ENCODE peak calls at places on chromosomes 6 and 20, in six cellular contexts. One of them, this sample, is unnamed.
A peak's percentile ranks its signal among the peaks of the same experiment; 100 is the strongest.

GRCh38 chr20:57456116-57456515 is 64.9 kb downstream of the RBM38 start:
- DNase-seq in Panc1: no peak
- DNase-seq in brain microvascular endothelial cell: no peak
- DNase-seq in omental fat pad: no peak
- DNase-seq in natural killer cell: no peak
- DNase-seq in lung: no peak
- DNase-seq in this sample: no peak

GRCh38 chr6:20811112-20811746 is 277.0 kb downstream of the CDKAL1 start:
- DNase-seq in Panc1: peak; percentile 72
- DNase-seq in brain microvascular endothelial cell: peak; percentile 99
- DNase-seq in omental fat pad: no peak
- DNase-seq in natural killer cell: no peak
- DNase-seq in lung: no peak
- DNase-seq in this sample: no peak

GRCh38 chr6:105192707-105193465 is 13.1 kb upstream of the POPDC3 start:
- DNase-seq in Panc1: no peak
- DNase-seq in brain microvascular endothelial cell: no peak
- DNase-seq in omental fat pad: no peak
- DNase-seq in natural killer cell: no peak
- DNase-seq in lung: no peak
- DNase-seq in this sample: no peak

GRCh38 chr6:127768223-127768622 is 132.6 kb downstream of the THEMIS start:
- DNase-seq in Panc1: no peak
- DNase-seq in brain microvascular endothelial cell: no peak
- DNase-seq in omental fat pad: no peak
- DNase-seq in natural killer cell: no peak
- DNase-seq in lung: no peak
- DNase-seq in this sample: no peak

GRCh38 chr20:45300961-45301360 is 5.7 kb upstream of the RBPJL start:
- DNase-seq in Panc1: no peak
- DNase-seq in brain microvascular endothelial cell: peak; percentile 38
- DNase-seq in omental fat pad: no peak
- DNase-seq in natural killer cell: no peak
- DNase-seq in lung: no peak
- DNase-seq in this sample: no peak

GRCh38 chr6:9516207-9516606 is 898.7 kb downstream of the TFAP2A start:
- DNase-seq in Panc1: no peak
- DNase-seq in brain microvascular endothelial cell: peak; percentile 79
- DNase-seq in omental fat pad: no peak
- DNase-seq in natural killer cell: no peak
- DNase-seq in lung: no peak
- DNase-seq in this sample: no peak

GRCh38 chr20:46324379-46324778 is 16.1 kb upstream of the CDH22 start:
- DNase-seq in Panc1: no peak
- DNase-seq in brain microvascular endothelial cell: no peak
- DNase-seq in omental fat pad: no peak
- DNase-seq in natural killer cell: no peak
- DNase-seq in lung: no peak
- DNase-seq in this sample: no peak

GRCh38 chr6:89411269-89412070 is 603 bp downstream of the RRAGD start:
- DNase-seq in Panc1: no peak
- DNase-seq in brain microvascular endothelial cell: no peak
- DNase-seq in omental fat pad: no peak
- DNase-seq in natural killer cell: peak; percentile 23
- DNase-seq in lung: peak; percentile 48
- DNase-seq in this sample: peak; percentile 52

GRCh38 chr6:30463651-30464618 is 25.4 kb upstream of the HLA-E start:
- DNase-seq in Panc1: no peak
- DNase-seq in brain microvascular endothelial cell: no peak
- DNase-seq in omental fat pad: no peak
- DNase-seq in natural killer cell: peak; percentile 48
- DNase-seq in lung: no peak
- DNase-seq in this sample: peak; percentile 76

GRCh38 chr6:11848852-11849731 is 70.5 kb upstream of the ADTRP start:
- DNase-seq in Panc1: no peak
- DNase-seq in brain microvascular endothelial cell: peak; percentile 67
- DNase-seq in omental fat pad: no peak
- DNase-seq in natural killer cell: no peak
- DNase-seq in lung: no peak
- DNase-seq in this sample: no peak

GRCh38 chr6:29705389-29706231 is 17.6 kb upstream of the HLA-F start:
- DNase-seq in Panc1: no peak
- DNase-seq in brain microvascular endothelial cell: no peak
- DNase-seq in omental fat pad: no peak
- DNase-seq in natural killer cell: no peak
- DNase-seq in lung: no peak
- DNase-seq in this sample: no peak

GRCh38 chr6:53896237-53896636 is 101.4 kb downstream of the LRRC1 start:
- DNase-seq in Panc1: no peak
- DNase-seq in brain microvascular endothelial cell: no peak
- DNase-seq in omental fat pad: no peak
- DNase-seq in natural killer cell: no peak
- DNase-seq in lung: no peak
- DNase-seq in this sample: no peak

GRCh38 chr20:56004611-56005388 is 519 bp downstream of the CBLN4 start:
- DNase-seq in Panc1: no peak
- DNase-seq in brain microvascular endothelial cell: no peak
- DNase-seq in omental fat pad: no peak
- DNase-seq in natural killer cell: no peak
- DNase-seq in lung: no peak
- DNase-seq in this sample: no peak

GRCh38 chr6:154337423-154338005 is 19.1 kb downstream of the IPCEF1 start:
- DNase-seq in Panc1: no peak
- DNase-seq in brain microvascular endothelial cell: no peak
- DNase-seq in omental fat pad: no peak
- DNase-seq in natural killer cell: no peak
- DNase-seq in lung: no peak
- DNase-seq in this sample: no peak

GRCh38 chr6:154343473-154344308 is 12.9 kb downstream of the IPCEF1 start:
- DNase-seq in Panc1: no peak
- DNase-seq in brain microvascular endothelial cell: peak; percentile 8
- DNase-seq in omental fat pad: no peak
- DNase-seq in natural killer cell: no peak
- DNase-seq in lung: peak; percentile 76
- DNase-seq in this sample: no peak

GRCh38 chr6:154341326-154341725 is 15.3 kb downstream of the IPCEF1 start:
- DNase-seq in Panc1: no peak
- DNase-seq in brain microvascular endothelial cell: no peak
- DNase-seq in omental fat pad: no peak
- DNase-seq in natural killer cell: no peak
- DNase-seq in lung: no peak
- DNase-seq in this sample: no peak

GRCh38 chr6:154345811-154346210 is 10.8 kb downstream of the IPCEF1 start:
- DNase-seq in Panc1: no peak
- DNase-seq in brain microvascular endothelial cell: no peak
- DNase-seq in omental fat pad: no peak
- DNase-seq in natural killer cell: no peak
- DNase-seq in lung: no peak
- DNase-seq in this sample: no peak

DNA sequence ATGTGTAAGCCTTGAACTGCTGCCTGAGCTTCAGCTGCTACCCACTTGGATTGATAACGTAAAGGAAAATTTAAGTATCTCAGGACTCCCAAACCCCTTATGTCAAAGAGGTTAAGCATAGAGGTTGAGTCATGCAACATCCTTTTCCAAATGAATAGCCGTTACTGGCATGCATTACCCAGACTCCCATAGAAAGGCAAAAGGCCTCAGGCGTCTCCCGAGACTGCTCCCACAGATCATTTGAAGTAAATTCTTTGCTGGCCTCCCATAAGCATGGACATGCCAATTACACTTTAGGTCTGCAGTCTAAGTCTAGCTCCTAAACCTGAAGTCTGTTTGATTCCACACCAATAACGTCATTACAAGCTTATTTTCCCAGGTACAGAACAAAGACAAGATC is 14.7 kb downstream of the IPCEF1 start:
- DNase-seq in Panc1: no peak
- DNase-seq in brain microvascular endothelial cell: no peak
- DNase-seq in omental fat pad: no peak
- DNase-seq in natural killer cell: no peak
- DNase-seq in lung: no peak
- DNase-seq in this sample: no peak
- TF ChIP-seq CTCF in Panc1: no peak
- TF ChIP-seq CTCF in brain microvascular endothelial cell: no peak
- TF ChIP-seq CTCF in omental fat pad: no peak
- TF ChIP-seq CTCF in natural killer cell: no peak
- TF ChIP-seq CTCF in lung: no peak
- TF ChIP-seq CTCF in this sample: no peak

DNA sequence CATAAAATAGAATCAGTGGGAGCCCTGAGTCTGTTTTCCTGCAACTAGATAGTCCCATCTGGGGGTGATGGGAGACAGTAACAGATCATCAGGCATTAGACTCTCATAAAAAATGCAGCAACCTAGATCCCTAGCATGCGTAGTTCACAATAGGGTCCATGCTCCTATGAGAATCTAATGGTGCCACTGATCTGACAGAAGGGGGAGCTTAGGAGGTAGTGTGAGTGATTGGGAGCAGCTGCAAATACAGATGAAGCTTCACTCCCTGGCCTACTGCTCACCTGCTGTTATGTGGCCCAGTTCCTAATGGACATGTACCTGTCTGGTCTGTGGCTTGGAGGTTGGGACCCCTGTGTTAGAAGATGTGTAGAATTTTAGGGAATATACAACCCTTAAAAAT is 904.5 kb upstream of the EPHA7 start:
- DNase-seq in Panc1: no peak
- DNase-seq in brain microvascular endothelial cell: no peak
- DNase-seq in omental fat pad: no peak
- DNase-seq in natural killer cell: no peak
- DNase-seq in lung: no peak
- DNase-seq in this sample: no peak
- TF ChIP-seq CTCF in Panc1: peak; percentile 27
- TF ChIP-seq CTCF in brain microvascular endothelial cell: no peak
- TF ChIP-seq CTCF in omental fat pad: no peak
- TF ChIP-seq CTCF in natural killer cell: no peak
- TF ChIP-seq CTCF in lung: no peak
- TF ChIP-seq CTCF in this sample: no peak

DNA sequence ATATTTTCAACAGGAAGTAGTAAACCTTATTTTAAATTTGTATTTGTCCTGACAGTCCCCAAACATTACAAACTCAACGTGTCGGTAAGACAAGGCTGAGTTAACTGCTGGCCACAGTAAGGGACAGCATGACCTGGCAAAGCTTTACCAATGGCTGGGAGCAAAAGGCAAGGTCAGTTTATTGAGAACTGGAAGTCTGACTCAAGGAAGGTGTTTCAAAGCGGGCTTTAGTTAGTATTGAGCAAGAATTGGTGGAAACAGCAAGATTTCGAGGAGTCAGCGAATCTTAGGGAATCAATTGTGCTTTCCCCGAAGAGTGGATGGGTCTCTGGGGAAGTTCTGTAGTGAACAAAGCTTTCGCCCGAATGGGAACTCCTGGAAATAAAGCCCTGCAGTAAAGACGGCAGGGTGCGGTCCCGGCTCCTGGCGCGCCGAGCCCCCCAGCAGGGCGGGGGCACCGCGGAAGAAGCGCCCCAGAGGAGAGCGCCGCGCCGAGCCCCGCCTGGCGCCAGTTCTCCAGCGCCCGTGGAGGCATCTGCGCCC is 803 bp upstream of the GZF1 start:
- DNase-seq in Panc1: no peak
- DNase-seq in brain microvascular endothelial cell: no peak
- DNase-seq in omental fat pad: no peak
- DNase-seq in natural killer cell: no peak
- DNase-seq in lung: no peak
- DNase-seq in this sample: no peak
- TF ChIP-seq CTCF in Panc1: no peak
- TF ChIP-seq CTCF in brain microvascular endothelial cell: no peak
- TF ChIP-seq CTCF in omental fat pad: no peak
- TF ChIP-seq CTCF in natural killer cell: no peak
- TF ChIP-seq CTCF in lung: no peak
- TF ChIP-seq CTCF in this sample: no peak

DNA sequence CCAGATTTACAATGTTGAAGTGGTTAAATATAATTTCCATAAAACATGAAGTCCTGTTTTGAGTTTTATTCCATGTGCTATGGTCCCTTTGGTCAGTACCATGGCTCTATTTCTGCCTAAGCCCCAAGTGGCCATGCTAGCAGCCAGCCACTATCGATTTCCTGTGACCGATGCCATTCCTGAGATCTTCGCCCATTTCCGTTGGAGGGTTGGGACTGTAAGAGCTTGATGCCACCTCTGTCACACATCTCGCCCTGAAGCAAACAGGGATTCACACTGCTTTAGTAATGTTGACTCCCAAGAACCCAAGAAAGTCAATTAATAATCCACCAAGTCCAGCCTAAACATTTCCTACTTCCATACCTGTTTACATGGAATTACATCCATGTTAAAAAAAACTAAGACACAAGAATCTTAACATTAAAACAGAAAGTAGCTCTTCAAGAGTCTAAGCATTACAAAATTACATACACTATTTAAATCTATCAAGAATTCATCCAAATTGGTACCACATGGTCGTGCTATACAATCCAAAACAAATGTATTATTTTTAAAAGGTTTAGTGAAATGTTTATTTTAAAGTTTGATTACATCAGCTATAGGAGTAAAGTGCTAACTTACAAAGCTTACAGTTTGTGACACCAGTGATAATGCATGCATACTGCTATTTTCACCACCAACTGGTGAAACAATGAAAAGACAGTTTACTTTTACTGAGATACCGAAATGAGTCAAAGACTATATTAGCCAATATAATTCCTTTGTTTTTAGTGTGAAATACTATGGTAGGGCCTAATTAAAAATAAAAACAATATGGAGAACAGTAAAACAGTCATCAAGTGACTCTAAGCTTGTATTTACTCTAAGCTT is 2.5 kb downstream of the RBM39 start:
- DNase-seq in Panc1: no peak
- DNase-seq in brain microvascular endothelial cell: no peak
- DNase-seq in omental fat pad: no peak
- DNase-seq in natural killer cell: no peak
- DNase-seq in lung: no peak
- DNase-seq in this sample: no peak
- TF ChIP-seq CTCF in Panc1: no peak
- TF ChIP-seq CTCF in brain microvascular endothelial cell: peak; percentile 25
- TF ChIP-seq CTCF in omental fat pad: no peak
- TF ChIP-seq CTCF in natural killer cell: peak; percentile 42
- TF ChIP-seq CTCF in lung: no peak
- TF ChIP-seq CTCF in this sample: peak; percentile 60